ENCODE peak calls at places on chromosomes 16 and 17, in nine cellular contexts. Z is adrenal gland, U is colonic mucosa, G is Peyer's patch, R is fibroblast of the aortic adventitia, F is K562, O is cardiac fibroblast, C is fibroblast of lung, L is sigmoid colon. K is an unnamed sample.

GRCh38 chr16:61934591-61934990 is 101.6 kb downstream of the CDH8 start:
- DNase-seq in Z (no peak), U (no peak), G (no peak), R (no peak), F (no peak), O (no peak), C (no peak), L (no peak), K (no peak)

GRCh38 chr17:21296097-21297025 is 11.8 kb downstream of the MAP2K3 start:
- DNase-seq in Z (no peak), U (no peak), G (no peak), R (no peak), F (peak; percentile 59), O (no peak), C (no peak), L (peak; percentile 61), K (no peak)

GRCh38 chr16:50531359-50531758 is 16.8 kb upstream of the NKD1 start:
- DNase-seq in Z (no peak), U (no peak), G (no peak), R (no peak), F (no peak), O (no peak), C (no peak), L (no peak), K (no peak)

GRCh38 chr17:34998205-34998604 is 17.9 kb downstream of the LIG3 start:
- DNase-seq in Z (peak; percentile 73), U (peak; percentile 77), G (peak; percentile 84), R (peak; percentile 66), F (peak; percentile 74), O (peak; percentile 80), C (peak; percentile 73), L (peak; percentile 89), K (peak; percentile 69)

GRCh38 chr16:23689442-23690187 is 10.9 kb downstream of the PLK1 start:
- DNase-seq in Z (no peak), U (no peak), G (peak; percentile 51), R (no peak), F (no peak), O (no peak), C (no peak), L (no peak), K (no peak)

GRCh38 chr16:1061769-1062505 is 10.6 kb upstream of the SSTR5 start:
- DNase-seq in Z (no peak), U (no peak), G (no peak), R (no peak), F (no peak), O (no peak), C (no peak), L (no peak), K (no peak)

GRCh38 chr16:28091706-28092105 is 28.2 kb upstream of the GSG1L start:
- DNase-seq in Z (no peak), U (no peak), G (no peak), R (no peak), F (no peak), O (no peak), C (no peak), L (no peak), K (no peak)

GRCh38 chr16:30867747-30868146 is 26.1 kb downstream of the BCL7C start:
- DNase-seq in Z (no peak), U (no peak), G (no peak), R (no peak), F (no peak), O (peak; percentile 20), C (peak; percentile 16), L (no peak), K (no peak)

GRCh38 chr17:18129041-18129502 is 20.5 kb downstream of the MYO15A start:
- DNase-seq in Z (no peak), U (peak; percentile 43), G (no peak), R (peak; percentile 57), F (no peak), O (peak; percentile 66), C (peak; percentile 72), L (no peak), K (peak; percentile 67)

GRCh38 chr16:89645122-89645521 is 12.4 kb downstream of the CHMP1A start:
- DNase-seq in Z (no peak), U (no peak), G (peak; percentile 49), R (no peak), F (no peak), O (no peak), C (no peak), L (no peak), K (no peak)

GRCh38 chr17:56804454-56804853 is 29.3 kb downstream of the C17orf67 start:
- DNase-seq in Z (no peak), U (no peak), G (no peak), R (no peak), F (no peak), O (no peak), C (no peak), L (no peak), K (no peak)

GRCh38 chr17:55233840-55234239 is 30.9 kb upstream of the HLF start:
- DNase-seq in Z (no peak), U (no peak), G (no peak), R (no peak), F (no peak), O (no peak), C (no peak), L (no peak), K (no peak)

GRCh38 chr16:81641403-81642106 is 137.5 kb upstream of the PLCG2 start:
- DNase-seq in Z (peak; percentile 56), U (no peak), G (no peak), R (no peak), F (no peak), O (no peak), C (no peak), L (no peak), K (no peak)

DNA sequence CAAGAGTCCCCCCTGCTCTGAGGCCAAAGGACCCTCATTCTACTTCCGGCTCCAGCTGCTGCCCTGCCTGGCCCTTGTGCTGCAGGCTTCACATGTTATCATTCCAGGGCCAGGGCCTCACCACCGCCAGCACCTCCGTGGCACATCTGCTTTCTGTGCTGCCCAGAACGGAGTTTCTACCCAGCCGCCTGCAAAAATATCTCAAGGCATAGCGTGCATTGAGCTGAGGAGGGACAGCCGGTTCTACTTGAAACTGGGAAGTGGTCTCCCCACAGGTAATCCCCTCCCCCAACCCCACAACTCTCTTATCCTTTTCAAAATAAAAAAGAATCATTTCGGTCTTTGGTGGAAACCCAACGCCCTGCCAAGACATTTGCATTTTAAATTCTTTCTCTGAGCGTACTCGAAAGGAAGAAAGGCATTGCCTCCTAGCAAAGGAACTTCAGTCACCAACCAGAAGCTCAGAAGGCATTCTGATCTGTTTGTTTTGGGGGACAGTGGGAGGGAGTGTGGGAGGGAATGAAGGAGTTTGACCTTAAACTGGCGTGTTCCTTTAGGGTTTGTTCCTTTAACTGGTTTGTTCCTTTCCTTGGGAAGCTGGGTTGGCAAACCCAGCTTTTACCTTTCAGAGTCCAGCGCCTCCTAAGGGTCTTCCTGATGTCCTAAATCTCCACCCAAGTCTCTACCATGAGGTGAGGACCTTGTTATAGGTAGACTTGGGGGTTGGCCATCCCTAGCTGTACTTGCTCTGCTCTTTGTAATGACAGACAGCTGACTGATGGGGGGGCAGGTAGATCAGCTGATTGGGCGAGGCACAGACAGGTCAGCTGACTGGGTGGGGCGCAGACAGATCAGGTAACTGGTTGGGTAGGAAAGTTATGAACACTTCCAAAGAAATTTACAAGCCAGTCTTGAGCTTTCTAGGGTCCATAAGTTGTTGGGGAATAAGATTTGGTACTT is 33.4 kb upstream of the PIK3R6 start:
- DNase-seq in Z (no peak), U (no peak), G (no peak), R (no peak), F (peak; percentile 17), O (no peak), C (no peak), L (no peak), K (no peak)
- H3K4me3 ChIP-seq in Z (no peak overlapping the region), U (no peak overlapping the region), G (no peak overlapping the region), R (no peak overlapping the region), F (no peak overlapping the region), O (no peak overlapping the region), C (no peak overlapping the region), L (no peak overlapping the region), K (no peak overlapping the region)

DNA sequence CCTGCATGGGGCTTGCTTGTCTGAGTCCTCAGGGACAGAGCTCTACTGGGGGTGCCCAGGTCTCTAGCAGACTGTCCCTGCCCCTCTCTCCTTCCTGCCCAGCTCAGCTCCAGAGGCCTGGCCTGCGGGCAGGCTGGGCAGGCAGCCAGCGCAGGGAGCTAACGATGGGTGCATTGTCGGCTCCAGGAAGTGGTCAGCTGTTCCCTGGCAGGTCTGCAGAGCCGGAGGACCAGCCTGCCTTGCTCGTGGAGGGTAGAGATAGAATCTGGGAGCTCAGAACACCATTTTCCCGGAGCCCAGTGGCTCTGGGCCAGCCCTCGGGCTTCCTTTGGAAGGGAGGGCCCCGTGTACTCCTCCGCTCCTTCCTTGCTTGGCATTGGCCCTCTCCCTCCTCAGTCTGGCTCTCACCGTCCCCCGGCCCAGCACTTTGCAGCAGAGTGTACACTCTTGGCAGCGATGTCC is 189.6 kb downstream of the RAB11FIP4 start:
- DNase-seq in Z (peak; percentile 64), U (no peak), G (no peak), R (peak; percentile 91), F (no peak), O (peak; percentile 97), C (peak; percentile 80), L (peak; percentile 92), K (peak; percentile 80)
- H3K4me3 ChIP-seq in Z (no peak overlapping the region), U (no peak overlapping the region), G (no peak overlapping the region), R (no peak overlapping the region), F (no peak overlapping the region), O (no peak overlapping the region), C (no peak overlapping the region), L (peak overlapping the region; percentile 10), K (no peak overlapping the region)

DNA sequence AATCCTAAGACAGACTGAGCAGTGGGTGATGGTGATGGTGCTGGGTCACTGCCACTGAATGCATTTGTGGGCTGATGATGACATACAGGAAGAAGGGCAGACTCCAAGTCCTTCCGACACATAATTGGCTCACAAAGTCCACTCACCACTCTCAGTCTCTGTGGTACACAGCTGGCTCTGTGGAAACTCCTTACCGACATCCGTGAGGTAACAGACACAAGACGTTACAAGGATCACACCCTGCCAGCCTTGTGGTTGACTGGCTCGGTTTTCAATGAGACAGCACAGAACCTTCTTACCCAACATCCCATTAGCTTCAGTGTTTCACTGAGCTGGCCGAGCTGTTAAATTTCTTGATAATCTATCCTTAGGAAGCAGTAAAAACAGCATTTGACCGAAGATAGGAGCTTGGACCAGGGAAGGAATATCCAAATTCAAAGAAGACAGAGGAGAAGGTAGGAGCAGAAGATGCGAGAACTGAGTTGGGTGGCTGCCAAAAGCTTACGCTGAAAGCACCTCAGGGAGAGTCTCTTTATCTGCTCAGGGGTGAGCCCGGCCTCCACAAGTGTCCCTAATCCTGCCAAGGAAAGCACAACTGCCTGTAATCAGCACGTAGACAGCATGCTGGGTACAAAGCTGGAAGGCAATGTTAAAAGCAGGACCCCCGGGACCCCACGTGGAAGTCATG is 5.5 kb upstream of the MXRA7 start:
- DNase-seq in Z (no peak), U (no peak), G (peak; percentile 46), R (peak; percentile 100), F (no peak), O (peak; percentile 99), C (peak; percentile 98), L (peak; percentile 77), K (peak; percentile 100)
- H3K4me3 ChIP-seq in Z (no peak overlapping the region), U (no peak overlapping the region), G (no peak overlapping the region), R (peak overlapping the region; percentile 23), F (no peak overlapping the region), O (peak overlapping the region; percentile 40), C (no peak overlapping the region), L (no peak overlapping the region), K (peak overlapping the region; percentile 7)

DNA sequence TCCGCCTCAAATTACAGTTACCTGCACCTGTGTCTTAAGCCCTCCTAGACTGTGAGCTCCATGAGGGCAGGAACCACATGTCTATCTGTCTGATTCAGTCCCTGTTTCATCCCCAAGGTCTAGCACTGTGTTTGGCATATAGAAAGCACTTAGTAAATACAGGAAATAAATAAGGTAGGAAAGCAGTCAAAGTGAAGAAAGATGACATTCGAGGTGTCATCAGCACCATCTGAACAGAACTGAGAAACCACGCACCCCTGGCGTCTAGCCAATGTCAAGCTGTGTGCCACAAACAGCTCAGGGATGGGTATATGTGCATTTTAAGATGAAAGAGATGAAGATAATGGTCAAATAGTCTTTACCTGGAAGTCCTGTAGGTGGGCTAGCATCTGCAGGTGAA is 79.6 kb upstream of the ATP2A3 start:
- DNase-seq in Z (no peak), U (no peak), G (no peak), R (no peak), F (no peak), O (no peak), C (no peak), L (no peak), K (no peak)
- H3K4me3 ChIP-seq in Z (no peak overlapping the region), U (no peak overlapping the region), G (no peak overlapping the region), R (no peak overlapping the region), F (no peak overlapping the region), O (no peak overlapping the region), C (no peak overlapping the region), L (no peak overlapping the region), K (no peak overlapping the region)